ENCODE peak calls at places on chromosomes 1 and 21, in six cellular contexts. One of them, this sample, is unnamed.

GRCh38 chr1:210446479-210446878 is 117.8 kb downstream of the HHAT start:
- DNase-seq in HCT116: no peak
- DNase-seq in SK-N-SH: no peak
- DNase-seq in K562: no peak
- DNase-seq in GM12878: no peak
- DNase-seq in HepG2: no peak
- DNase-seq in this sample: no peak

GRCh38 chr1:179677882-179678281 is 65.2 kb upstream of the FAM163A start:
- DNase-seq in HCT116: no peak
- DNase-seq in SK-N-SH: no peak
- DNase-seq in K562: no peak
- DNase-seq in GM12878: no peak
- DNase-seq in HepG2: no peak
- DNase-seq in this sample: no peak

GRCh38 chr21:39377444-39378050 is 28.7 kb upstream of the HMGN1 start:
- DNase-seq in HCT116: no peak
- DNase-seq in SK-N-SH: no peak
- DNase-seq in K562: peak; percentile 56
- DNase-seq in GM12878: no peak
- DNase-seq in HepG2: peak; percentile 20
- DNase-seq in this sample: no peak

GRCh38 chr1:42844592-42845140 is 1.7 kb upstream of the ZNF691 start:
- DNase-seq in HCT116: no peak
- DNase-seq in SK-N-SH: no peak
- DNase-seq in K562: no peak
- DNase-seq in GM12878: no peak
- DNase-seq in HepG2: no peak
- DNase-seq in this sample: no peak

GRCh38 chr1:202159534-202160371 is 649 bp downstream of the PTPN7 start:
- DNase-seq in HCT116: no peak
- DNase-seq in SK-N-SH: no peak
- DNase-seq in K562: peak; percentile 63
- DNase-seq in GM12878: no peak
- DNase-seq in HepG2: no peak
- DNase-seq in this sample: no peak

GRCh38 chr1:62530516-62531154 is 66.7 kb upstream of the ANGPTL3 start:
- DNase-seq in HCT116: no peak
- DNase-seq in SK-N-SH: peak; percentile 11
- DNase-seq in K562: peak; percentile 19
- DNase-seq in GM12878: no peak
- DNase-seq in HepG2: peak; percentile 45
- DNase-seq in this sample: no peak

GRCh38 chr1:165434264-165434663 is 10.7 kb downstream of the RXRG start:
- DNase-seq in HCT116: no peak
- DNase-seq in SK-N-SH: no peak
- DNase-seq in K562: no peak
- DNase-seq in GM12878: no peak
- DNase-seq in HepG2: no peak
- DNase-seq in this sample: no peak

GRCh38 chr1:234918216-234918841 is 210.3 kb downstream of the TOMM20 start:
- DNase-seq in HCT116: no peak
- DNase-seq in SK-N-SH: no peak
- DNase-seq in K562: no peak
- DNase-seq in GM12878: no peak
- DNase-seq in HepG2: no peak
- DNase-seq in this sample: no peak

GRCh38 chr1:231487019-231487418 is 41.5 kb upstream of the TSNAX start:
- DNase-seq in HCT116: no peak
- DNase-seq in SK-N-SH: no peak
- DNase-seq in K562: no peak
- DNase-seq in GM12878: no peak
- DNase-seq in HepG2: peak; percentile 71
- DNase-seq in this sample: no peak

GRCh38 chr1:167076136-167076710 is 14.0 kb downstream of the GPA33 start:
- DNase-seq in HCT116: no peak
- DNase-seq in SK-N-SH: no peak
- DNase-seq in K562: no peak
- DNase-seq in GM12878: no peak
- DNase-seq in HepG2: no peak
- DNase-seq in this sample: no peak

GRCh38 chr1:169604781-169605560 is 18.7 kb upstream of the F5 start:
- DNase-seq in HCT116: no peak
- DNase-seq in SK-N-SH: no peak
- DNase-seq in K562: no peak
- DNase-seq in GM12878: peak; percentile 55
- DNase-seq in HepG2: no peak
- DNase-seq in this sample: no peak

GRCh38 chr1:207454046-207454964 is at the start of gene CR2:
- DNase-seq in HCT116: peak; percentile 47
- DNase-seq in SK-N-SH: peak; percentile 23
- DNase-seq in K562: peak; percentile 50
- DNase-seq in GM12878: no peak
- DNase-seq in HepG2: peak; percentile 3
- DNase-seq in this sample: no peak

GRCh38 chr1:111903148-111903857 is 86.2 kb downstream of the KCND3 start:
- DNase-seq in HCT116: no peak
- DNase-seq in SK-N-SH: no peak
- DNase-seq in K562: no peak
- DNase-seq in GM12878: no peak
- DNase-seq in HepG2: no peak
- DNase-seq in this sample: no peak

GRCh38 chr1:203271018-203271743 is 34.1 kb upstream of the BTG2 start:
- DNase-seq in HCT116: peak; percentile 54
- DNase-seq in SK-N-SH: peak; percentile 45
- DNase-seq in K562: peak; percentile 66
- DNase-seq in GM12878: no peak
- DNase-seq in HepG2: no peak
- DNase-seq in this sample: no peak

GRCh38 chr1:104991702-104992101 is 1242.0 kb downstream of the AMY1C start:
- DNase-seq in HCT116: no peak
- DNase-seq in SK-N-SH: no peak
- DNase-seq in K562: no peak
- DNase-seq in GM12878: no peak
- DNase-seq in HepG2: no peak
- DNase-seq in this sample: no peak

GRCh38 chr1:211737115-211738035 is 62.0 kb upstream of the NEK2 start:
- DNase-seq in HCT116: no peak
- DNase-seq in SK-N-SH: no peak
- DNase-seq in K562: no peak
- DNase-seq in GM12878: no peak
- DNase-seq in HepG2: no peak
- DNase-seq in this sample: no peak

GRCh38 chr1:151613275-151613867 is 1.5 kb downstream of the SNX27 start:
- DNase-seq in HCT116: no peak
- DNase-seq in SK-N-SH: peak; percentile 45
- DNase-seq in K562: no peak
- DNase-seq in GM12878: no peak
- DNase-seq in HepG2: no peak
- DNase-seq in this sample: no peak

GRCh38 chr1:42957229-42957879 is 1.3 kb downstream of the SLC2A1 start:
- DNase-seq in HCT116: no peak
- DNase-seq in SK-N-SH: no peak
- DNase-seq in K562: no peak
- DNase-seq in GM12878: no peak
- DNase-seq in HepG2: no peak
- DNase-seq in this sample: no peak

GRCh38 chr1:223803211-223803610 is 42.5 kb downstream of the TP53BP2 start:
- DNase-seq in HCT116: no peak
- DNase-seq in SK-N-SH: no peak
- DNase-seq in K562: no peak
- DNase-seq in GM12878: no peak
- DNase-seq in HepG2: no peak
- DNase-seq in this sample: no peak

GRCh38 chr21:38950388-38951094 is 144.8 kb downstream of the ETS2 start:
- DNase-seq in HCT116: no peak
- DNase-seq in SK-N-SH: no peak
- DNase-seq in K562: no peak
- DNase-seq in GM12878: no peak
- DNase-seq in HepG2: no peak
- DNase-seq in this sample: no peak

GRCh38 chr1:233904979-233905415 is 521 bp downstream of the SLC35F3 start:
- DNase-seq in HCT116: no peak
- DNase-seq in SK-N-SH: no peak
- DNase-seq in K562: no peak
- DNase-seq in GM12878: no peak
- DNase-seq in HepG2: no peak
- DNase-seq in this sample: no peak

GRCh38 chr1:223180803-223181321 is 37.8 kb upstream of the TLR5 start:
- DNase-seq in HCT116: no peak
- DNase-seq in SK-N-SH: no peak
- DNase-seq in K562: no peak
- DNase-seq in GM12878: peak; percentile 12
- DNase-seq in HepG2: no peak
- DNase-seq in this sample: no peak

GRCh38 chr1:147080671-147081394 is 91.4 kb downstream of the PRKAB2 start:
- DNase-seq in HCT116: no peak
- DNase-seq in SK-N-SH: no peak
- DNase-seq in K562: no peak
- DNase-seq in GM12878: no peak
- DNase-seq in HepG2: no peak
- DNase-seq in this sample: no peak

GRCh38 chr1:33372677-33373076 is 51.8 kb upstream of the A3GALT2 start:
- DNase-seq in HCT116: no peak
- DNase-seq in SK-N-SH: no peak
- DNase-seq in K562: no peak
- DNase-seq in GM12878: no peak
- DNase-seq in HepG2: no peak
- DNase-seq in this sample: no peak

DNA sequence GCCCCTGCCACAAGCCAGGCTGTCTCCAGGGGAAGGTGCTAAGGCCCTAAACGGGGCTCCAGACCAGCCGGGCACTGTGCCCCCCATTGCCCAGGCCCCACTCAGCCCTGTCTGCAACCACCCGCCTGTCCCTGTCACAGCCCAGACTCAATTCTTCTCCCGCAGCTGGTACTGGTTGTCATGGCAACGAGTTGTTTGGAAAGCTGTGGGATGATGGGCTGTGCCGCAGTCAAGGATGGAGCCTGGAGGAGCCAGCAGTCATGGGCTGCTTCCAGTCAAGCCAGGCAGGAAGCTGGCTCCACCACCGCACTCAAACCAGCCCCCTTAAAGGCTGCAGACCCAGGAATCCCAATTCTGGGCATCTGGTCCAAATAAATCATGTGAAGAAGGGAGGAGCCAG is 4.2 kb downstream of the SPOCD1 start:
- DNase-seq in HCT116: no peak
- DNase-seq in SK-N-SH: peak; percentile 91
- DNase-seq in K562: peak; percentile 63
- DNase-seq in GM12878: no peak
- DNase-seq in HepG2: peak; percentile 35
- DNase-seq in this sample: no peak
- TF ChIP-seq SIN3A in HCT116: no peak
- TF ChIP-seq SIN3A in SK-N-SH: no peak
- TF ChIP-seq SIN3A in K562: no peak
- TF ChIP-seq SIN3A in GM12878: no peak
- TF ChIP-seq SIN3A in HepG2: no peak
- TF ChIP-seq SIN3A in this sample: no peak

GRCh38 chr1:25430666-25431494 is at the start of gene MACO1:
- DNase-seq in HCT116: peak; percentile 90
- DNase-seq in SK-N-SH: peak; percentile 98
- DNase-seq in K562: peak; percentile 95
- DNase-seq in GM12878: peak; percentile 75
- DNase-seq in HepG2: peak; percentile 92
- DNase-seq in this sample: peak; percentile 92
- TF ChIP-seq REST in HCT116: no peak
- TF ChIP-seq REST in SK-N-SH: no peak
- TF ChIP-seq REST in K562: no peak
- TF ChIP-seq REST in GM12878: no peak
- TF ChIP-seq REST in HepG2: no peak
- TF ChIP-seq REST in this sample: no peak

DNA sequence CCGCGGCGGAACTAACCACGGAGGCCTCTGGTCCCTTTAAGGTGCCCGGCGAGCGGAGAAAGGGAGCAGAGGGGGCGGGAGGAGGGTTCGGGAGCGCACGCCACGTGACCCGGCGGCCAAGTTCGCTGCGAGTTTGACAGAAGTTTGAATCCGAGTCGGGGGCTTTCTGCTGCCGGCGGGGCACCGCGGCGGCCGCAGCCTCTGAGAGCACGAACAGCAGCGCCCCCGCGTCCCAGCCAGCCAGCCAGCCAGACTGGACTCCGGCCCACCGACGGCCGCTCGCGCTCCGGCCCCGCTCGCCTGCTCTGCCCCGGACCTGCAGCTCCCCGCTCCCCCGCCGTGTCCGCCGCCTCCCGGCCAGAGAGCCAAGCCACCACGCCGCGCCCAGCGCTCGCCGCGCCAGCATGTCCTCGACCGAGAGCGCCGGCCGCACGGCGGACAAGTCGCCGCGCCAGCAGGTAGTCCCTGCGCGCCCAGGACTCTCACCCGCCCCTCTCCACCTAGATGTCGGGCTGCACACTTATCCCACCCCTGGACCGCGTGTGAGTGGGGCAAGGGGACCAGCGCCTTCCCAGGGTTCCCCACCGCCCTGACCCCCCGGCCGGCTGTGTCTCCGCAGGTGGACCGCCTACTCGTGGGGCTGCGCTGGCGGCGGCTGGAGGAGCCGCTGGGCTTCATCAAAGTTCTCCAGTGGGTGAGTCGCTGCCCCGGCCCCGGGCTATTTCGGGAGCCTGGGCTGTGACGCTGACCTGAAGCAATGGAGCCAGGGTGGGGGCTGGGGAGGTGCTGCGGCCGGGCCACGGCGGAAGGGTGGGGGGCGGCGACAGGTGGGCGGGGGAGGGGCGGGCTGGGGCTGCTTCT is at the start of gene SYPL2:
- DNase-seq in HCT116: no peak
- DNase-seq in SK-N-SH: peak; percentile 79
- DNase-seq in K562: peak; percentile 64
- DNase-seq in GM12878: no peak
- DNase-seq in HepG2: no peak
- DNase-seq in this sample: no peak
- H3K27me3 ChIP-seq in HCT116: peaks cover 25% of the 10 kb centered on the region
- H3K27me3 ChIP-seq in SK-N-SH: peaks cover 94% of the 10 kb centered on the region
- H3K27me3 ChIP-seq in K562: peaks cover 61% of the 10 kb centered on the region
- H3K27me3 ChIP-seq in GM12878: peaks cover 4% of the 10 kb centered on the region
- H3K27me3 ChIP-seq in HepG2: peaks cover 61% of the 10 kb centered on the region
- H3K27me3 ChIP-seq in this sample: peaks cover 20% of the 10 kb centered on the region

DNA sequence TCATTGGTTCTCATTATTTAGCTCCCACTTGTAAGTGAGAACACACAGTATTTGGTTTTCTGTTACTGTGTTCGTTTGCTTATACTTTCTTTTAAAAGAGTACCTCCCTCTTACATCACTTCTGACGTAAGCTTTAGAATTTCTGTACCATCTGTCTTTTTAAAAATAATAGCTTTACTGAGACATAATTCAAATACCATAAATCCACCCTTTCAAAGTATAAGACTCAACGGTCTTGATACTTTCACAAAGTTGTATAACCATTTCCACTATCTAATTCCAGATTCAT is 104.9 kb downstream of the HLCS start:
- DNase-seq in HCT116: no peak
- DNase-seq in SK-N-SH: no peak
- DNase-seq in K562: no peak
- DNase-seq in GM12878: no peak
- DNase-seq in HepG2: no peak
- DNase-seq in this sample: no peak
- TF ChIP-seq SIN3A in HCT116: no peak
- TF ChIP-seq SIN3A in SK-N-SH: no peak
- TF ChIP-seq SIN3A in K562: no peak
- TF ChIP-seq SIN3A in GM12878: no peak
- TF ChIP-seq SIN3A in HepG2: no peak
- TF ChIP-seq SIN3A in this sample: no peak

GRCh38 chr21:27476696-27477095 is 509.8 kb upstream of the ADAMTS5 start:
- DNase-seq in HCT116: no peak
- DNase-seq in SK-N-SH: peak; percentile 23
- DNase-seq in K562: no peak
- DNase-seq in GM12878: no peak
- DNase-seq in HepG2: no peak
- DNase-seq in this sample: no peak
- TF ChIP-seq REST in HCT116: no peak
- TF ChIP-seq REST in SK-N-SH: no peak
- TF ChIP-seq REST in K562: no peak
- TF ChIP-seq REST in GM12878: no peak
- TF ChIP-seq REST in HepG2: no peak
- TF ChIP-seq REST in this sample: no peak